ENCODE peak calls at places on chromosomes 2 and 18, in nine cellular contexts. One of them, this sample, is unnamed.

GRCh38 chr18:10131783-10132381 is 218.1 kb downstream of the VAPA start:
- DNase-seq in cardiac fibroblast: no peak
- DNase-seq in stomach: no peak
- DNase-seq in endothelial cell: peak
- DNase-seq in stimulated activated CD4-positive, alpha-beta T cell treated with anti-CD3 and anti-CD28 coated beads, Interleukin-2, amount 100 ng/mL, for 48 hours: no peak
- DNase-seq in DMS153: no peak
- DNase-seq in effector CD4-positive, alpha-beta T cell: no peak
- DNase-seq in non-pigmented ciliary epithelial cell: no peak
- DNase-seq in dorsolateral prefrontal cortex: no peak
- DNase-seq in this sample: no peak

GRCh38 chr2:146917430-146918037 is 927.3 kb upstream of the ACVR2A start:
- DNase-seq in stimulated activated CD4-positive, alpha-beta T cell treated with anti-CD3 and anti-CD28 coated beads, Interleukin-2, amount 100 ng/mL, for 48 hours: no peak
- DNase-seq in cardiac fibroblast: peak
- DNase-seq in stomach: no peak
- DNase-seq in non-pigmented ciliary epithelial cell: no peak
- DNase-seq in DMS153: peak
- DNase-seq in endothelial cell: no peak
- DNase-seq in dorsolateral prefrontal cortex: no peak
- DNase-seq in effector CD4-positive, alpha-beta T cell: no peak
- DNase-seq in this sample: no peak

GRCh38 chr2:167013227-167013626 is 124.9 kb downstream of the XIRP2 start:
- DNase-seq in stimulated activated CD4-positive, alpha-beta T cell treated with anti-CD3 and anti-CD28 coated beads, Interleukin-2, amount 100 ng/mL, for 48 hours: no peak
- DNase-seq in stomach: no peak
- DNase-seq in effector CD4-positive, alpha-beta T cell: no peak
- DNase-seq in dorsolateral prefrontal cortex: no peak
- DNase-seq in DMS153: no peak
- DNase-seq in cardiac fibroblast: peak
- DNase-seq in endothelial cell: no peak
- DNase-seq in non-pigmented ciliary epithelial cell: peak
- DNase-seq in this sample: no peak

GRCh38 chr18:47731276-47731675 is 199.2 kb downstream of the SMAD2 start:
- DNase-seq in non-pigmented ciliary epithelial cell: no peak
- DNase-seq in stimulated activated CD4-positive, alpha-beta T cell treated with anti-CD3 and anti-CD28 coated beads, Interleukin-2, amount 100 ng/mL, for 48 hours: no peak
- DNase-seq in DMS153: no peak
- DNase-seq in stomach: no peak
- DNase-seq in effector CD4-positive, alpha-beta T cell: no peak
- DNase-seq in endothelial cell: no peak
- DNase-seq in dorsolateral prefrontal cortex: no peak
- DNase-seq in cardiac fibroblast: no peak
- DNase-seq in this sample: no peak

GRCh38 chr2:42171396-42171971 is 2.3 kb downstream of the EML4 start:
- DNase-seq in DMS153: no peak
- DNase-seq in endothelial cell: no peak
- DNase-seq in dorsolateral prefrontal cortex: no peak
- DNase-seq in non-pigmented ciliary epithelial cell: no peak
- DNase-seq in effector CD4-positive, alpha-beta T cell: no peak
- DNase-seq in stomach: no peak
- DNase-seq in cardiac fibroblast: no peak
- DNase-seq in stimulated activated CD4-positive, alpha-beta T cell treated with anti-CD3 and anti-CD28 coated beads, Interleukin-2, amount 100 ng/mL, for 48 hours: no peak
- DNase-seq in this sample: no peak

GRCh38 chr2:19682493-19682892 is 219.3 kb downstream of the TTC32 start:
- DNase-seq in stimulated activated CD4-positive, alpha-beta T cell treated with anti-CD3 and anti-CD28 coated beads, Interleukin-2, amount 100 ng/mL, for 48 hours: no peak
- DNase-seq in dorsolateral prefrontal cortex: no peak
- DNase-seq in non-pigmented ciliary epithelial cell: no peak
- DNase-seq in effector CD4-positive, alpha-beta T cell: no peak
- DNase-seq in cardiac fibroblast: peak
- DNase-seq in DMS153: no peak
- DNase-seq in endothelial cell: no peak
- DNase-seq in stomach: no peak
- DNase-seq in this sample: no peak

GRCh38 chr2:78201064-78201575 is 678.9 kb upstream of the LRRTM4 start:
- DNase-seq in DMS153: no peak
- DNase-seq in cardiac fibroblast: no peak
- DNase-seq in effector CD4-positive, alpha-beta T cell: no peak
- DNase-seq in endothelial cell: no peak
- DNase-seq in dorsolateral prefrontal cortex: no peak
- DNase-seq in stimulated activated CD4-positive, alpha-beta T cell treated with anti-CD3 and anti-CD28 coated beads, Interleukin-2, amount 100 ng/mL, for 48 hours: no peak
- DNase-seq in non-pigmented ciliary epithelial cell: no peak
- DNase-seq in stomach: no peak
- DNase-seq in this sample: no peak

GRCh38 chr2:196549052-196549451 is 90.5 kb upstream of the CCDC150 start:
- DNase-seq in stomach: no peak
- DNase-seq in endothelial cell: no peak
- DNase-seq in stimulated activated CD4-positive, alpha-beta T cell treated with anti-CD3 and anti-CD28 coated beads, Interleukin-2, amount 100 ng/mL, for 48 hours: no peak
- DNase-seq in cardiac fibroblast: no peak
- DNase-seq in non-pigmented ciliary epithelial cell: no peak
- DNase-seq in effector CD4-positive, alpha-beta T cell: no peak
- DNase-seq in dorsolateral prefrontal cortex: no peak
- DNase-seq in DMS153: no peak
- DNase-seq in this sample: no peak

GRCh38 chr2:128607981-128608506 is 289.4 kb upstream of the HS6ST1 start:
- DNase-seq in non-pigmented ciliary epithelial cell: no peak
- DNase-seq in stimulated activated CD4-positive, alpha-beta T cell treated with anti-CD3 and anti-CD28 coated beads, Interleukin-2, amount 100 ng/mL, for 48 hours: no peak
- DNase-seq in dorsolateral prefrontal cortex: no peak
- DNase-seq in endothelial cell: no peak
- DNase-seq in cardiac fibroblast: no peak
- DNase-seq in DMS153: no peak
- DNase-seq in effector CD4-positive, alpha-beta T cell: no peak
- DNase-seq in stomach: no peak
- DNase-seq in this sample: no peak

GRCh38 chr2:40760071-40760666 is 308.3 kb upstream of the SLC8A1 start:
- DNase-seq in effector CD4-positive, alpha-beta T cell: no peak
- DNase-seq in dorsolateral prefrontal cortex: no peak
- DNase-seq in stimulated activated CD4-positive, alpha-beta T cell treated with anti-CD3 and anti-CD28 coated beads, Interleukin-2, amount 100 ng/mL, for 48 hours: no peak
- DNase-seq in endothelial cell: peak
- DNase-seq in cardiac fibroblast: peak
- DNase-seq in non-pigmented ciliary epithelial cell: peak
- DNase-seq in DMS153: peak
- DNase-seq in stomach: no peak
- DNase-seq in this sample: no peak

GRCh38 chr2:156622491-156622890 is 186.3 kb downstream of the GPD2 start:
- DNase-seq in stomach: no peak
- DNase-seq in dorsolateral prefrontal cortex: no peak
- DNase-seq in endothelial cell: no peak
- DNase-seq in non-pigmented ciliary epithelial cell: no peak
- DNase-seq in stimulated activated CD4-positive, alpha-beta T cell treated with anti-CD3 and anti-CD28 coated beads, Interleukin-2, amount 100 ng/mL, for 48 hours: no peak
- DNase-seq in cardiac fibroblast: no peak
- DNase-seq in effector CD4-positive, alpha-beta T cell: no peak
- DNase-seq in DMS153: no peak
- DNase-seq in this sample: no peak

GRCh38 chr2:136531731-136532130 is 233.6 kb upstream of the THSD7B start:
- DNase-seq in DMS153: no peak
- DNase-seq in cardiac fibroblast: no peak
- DNase-seq in endothelial cell: no peak
- DNase-seq in stimulated activated CD4-positive, alpha-beta T cell treated with anti-CD3 and anti-CD28 coated beads, Interleukin-2, amount 100 ng/mL, for 48 hours: no peak
- DNase-seq in stomach: no peak
- DNase-seq in non-pigmented ciliary epithelial cell: no peak
- DNase-seq in dorsolateral prefrontal cortex: no peak
- DNase-seq in effector CD4-positive, alpha-beta T cell: no peak
- DNase-seq in this sample: no peak

GRCh38 chr2:225076125-225076524 is 33.9 kb upstream of the DOCK10 start:
- DNase-seq in dorsolateral prefrontal cortex: no peak
- DNase-seq in DMS153: no peak
- DNase-seq in cardiac fibroblast: no peak
- DNase-seq in stomach: no peak
- DNase-seq in non-pigmented ciliary epithelial cell: no peak
- DNase-seq in endothelial cell: no peak
- DNase-seq in stimulated activated CD4-positive, alpha-beta T cell treated with anti-CD3 and anti-CD28 coated beads, Interleukin-2, amount 100 ng/mL, for 48 hours: no peak
- DNase-seq in effector CD4-positive, alpha-beta T cell: no peak
- DNase-seq in this sample: no peak

GRCh38 chr18:31120594-31120993 is 18.4 kb upstream of the DSC2 start:
- DNase-seq in stomach: no peak
- DNase-seq in cardiac fibroblast: no peak
- DNase-seq in DMS153: no peak
- DNase-seq in stimulated activated CD4-positive, alpha-beta T cell treated with anti-CD3 and anti-CD28 coated beads, Interleukin-2, amount 100 ng/mL, for 48 hours: no peak
- DNase-seq in endothelial cell: no peak
- DNase-seq in dorsolateral prefrontal cortex: no peak
- DNase-seq in effector CD4-positive, alpha-beta T cell: no peak
- DNase-seq in non-pigmented ciliary epithelial cell: no peak
- DNase-seq in this sample: no peak

GRCh38 chr2:46555011-46555410 is 75.6 kb downstream of the TMEM247 start:
- DNase-seq in stimulated activated CD4-positive, alpha-beta T cell treated with anti-CD3 and anti-CD28 coated beads, Interleukin-2, amount 100 ng/mL, for 48 hours: peak
- DNase-seq in effector CD4-positive, alpha-beta T cell: peak
- DNase-seq in non-pigmented ciliary epithelial cell: no peak
- DNase-seq in DMS153: no peak
- DNase-seq in dorsolateral prefrontal cortex: no peak
- DNase-seq in stomach: no peak
- DNase-seq in endothelial cell: peak
- DNase-seq in cardiac fibroblast: no peak
- DNase-seq in this sample: no peak

GRCh38 chr18:55477537-55478300 is 110.3 kb downstream of the TCF4 start:
- DNase-seq in effector CD4-positive, alpha-beta T cell: no peak
- DNase-seq in stomach: no peak
- DNase-seq in non-pigmented ciliary epithelial cell: no peak
- DNase-seq in cardiac fibroblast: peak
- DNase-seq in DMS153: no peak
- DNase-seq in stimulated activated CD4-positive, alpha-beta T cell treated with anti-CD3 and anti-CD28 coated beads, Interleukin-2, amount 100 ng/mL, for 48 hours: no peak
- DNase-seq in endothelial cell: no peak
- DNase-seq in dorsolateral prefrontal cortex: no peak
- DNase-seq in this sample: peak

GRCh38 chr18:11689972-11690570 is 1.0 kb downstream of the GNAL start:
- DNase-seq in effector CD4-positive, alpha-beta T cell: no peak
- DNase-seq in stomach: no peak
- DNase-seq in cardiac fibroblast: peak
- DNase-seq in endothelial cell: no peak
- DNase-seq in stimulated activated CD4-positive, alpha-beta T cell treated with anti-CD3 and anti-CD28 coated beads, Interleukin-2, amount 100 ng/mL, for 48 hours: no peak
- DNase-seq in non-pigmented ciliary epithelial cell: no peak
- DNase-seq in DMS153: no peak
- DNase-seq in dorsolateral prefrontal cortex: no peak
- DNase-seq in this sample: no peak

GRCh38 chr2:30656079-30656478 is 151.2 kb downstream of the CAPN13 start:
- DNase-seq in non-pigmented ciliary epithelial cell: no peak
- DNase-seq in effector CD4-positive, alpha-beta T cell: no peak
- DNase-seq in endothelial cell: no peak
- DNase-seq in dorsolateral prefrontal cortex: no peak
- DNase-seq in stimulated activated CD4-positive, alpha-beta T cell treated with anti-CD3 and anti-CD28 coated beads, Interleukin-2, amount 100 ng/mL, for 48 hours: no peak
- DNase-seq in cardiac fibroblast: peak
- DNase-seq in stomach: no peak
- DNase-seq in DMS153: no peak
- DNase-seq in this sample: no peak

GRCh38 chr2:158753561-158754302 is 41.4 kb upstream of the DAPL1 start:
- DNase-seq in non-pigmented ciliary epithelial cell: no peak
- DNase-seq in stimulated activated CD4-positive, alpha-beta T cell treated with anti-CD3 and anti-CD28 coated beads, Interleukin-2, amount 100 ng/mL, for 48 hours: peak
- DNase-seq in effector CD4-positive, alpha-beta T cell: no peak
- DNase-seq in DMS153: no peak
- DNase-seq in dorsolateral prefrontal cortex: no peak
- DNase-seq in cardiac fibroblast: peak
- DNase-seq in endothelial cell: peak
- DNase-seq in stomach: peak
- DNase-seq in this sample: no peak

GRCh38 chr18:56214706-56215105 is 423.7 kb downstream of the TXNL1 start:
- DNase-seq in stomach: no peak
- DNase-seq in stimulated activated CD4-positive, alpha-beta T cell treated with anti-CD3 and anti-CD28 coated beads, Interleukin-2, amount 100 ng/mL, for 48 hours: no peak
- DNase-seq in endothelial cell: no peak
- DNase-seq in dorsolateral prefrontal cortex: no peak
- DNase-seq in non-pigmented ciliary epithelial cell: no peak
- DNase-seq in effector CD4-positive, alpha-beta T cell: no peak
- DNase-seq in DMS153: no peak
- DNase-seq in cardiac fibroblast: no peak
- DNase-seq in this sample: no peak

GRCh38 chr2:187547353-187547979 is 6.8 kb downstream of the TFPI start:
- DNase-seq in stomach: no peak
- DNase-seq in stimulated activated CD4-positive, alpha-beta T cell treated with anti-CD3 and anti-CD28 coated beads, Interleukin-2, amount 100 ng/mL, for 48 hours: no peak
- DNase-seq in effector CD4-positive, alpha-beta T cell: no peak
- DNase-seq in DMS153: no peak
- DNase-seq in endothelial cell: no peak
- DNase-seq in dorsolateral prefrontal cortex: no peak
- DNase-seq in cardiac fibroblast: peak
- DNase-seq in non-pigmented ciliary epithelial cell: peak
- DNase-seq in this sample: peak

GRCh38 chr18:59954241-59954640 is 54.4 kb downstream of the PMAIP1 start:
- DNase-seq in effector CD4-positive, alpha-beta T cell: no peak
- DNase-seq in dorsolateral prefrontal cortex: no peak
- DNase-seq in cardiac fibroblast: no peak
- DNase-seq in endothelial cell: no peak
- DNase-seq in stimulated activated CD4-positive, alpha-beta T cell treated with anti-CD3 and anti-CD28 coated beads, Interleukin-2, amount 100 ng/mL, for 48 hours: no peak
- DNase-seq in DMS153: no peak
- DNase-seq in stomach: no peak
- DNase-seq in non-pigmented ciliary epithelial cell: no peak
- DNase-seq in this sample: no peak

GRCh38 chr2:101983928-101984327 is 7.8 kb upstream of the IL1R2 start:
- DNase-seq in DMS153: peak
- DNase-seq in endothelial cell: no peak
- DNase-seq in stomach: no peak
- DNase-seq in stimulated activated CD4-positive, alpha-beta T cell treated with anti-CD3 and anti-CD28 coated beads, Interleukin-2, amount 100 ng/mL, for 48 hours: no peak
- DNase-seq in cardiac fibroblast: peak
- DNase-seq in non-pigmented ciliary epithelial cell: no peak
- DNase-seq in dorsolateral prefrontal cortex: no peak
- DNase-seq in effector CD4-positive, alpha-beta T cell: no peak
- DNase-seq in this sample: no peak

GRCh38 chr2:20224716-20225293 is at the start of gene SDC1:
- DNase-seq in dorsolateral prefrontal cortex: peak
- DNase-seq in non-pigmented ciliary epithelial cell: no peak
- DNase-seq in endothelial cell: peak
- DNase-seq in cardiac fibroblast: peak
- DNase-seq in stomach: peak
- DNase-seq in effector CD4-positive, alpha-beta T cell: no peak
- DNase-seq in DMS153: no peak
- DNase-seq in stimulated activated CD4-positive, alpha-beta T cell treated with anti-CD3 and anti-CD28 coated beads, Interleukin-2, amount 100 ng/mL, for 48 hours: no peak
- DNase-seq in this sample: no peak

GRCh38 chr2:204665244-204665643 is 120.0 kb downstream of the PARD3B start:
- DNase-seq in DMS153: no peak
- DNase-seq in endothelial cell: no peak
- DNase-seq in effector CD4-positive, alpha-beta T cell: no peak
- DNase-seq in cardiac fibroblast: peak
- DNase-seq in non-pigmented ciliary epithelial cell: peak
- DNase-seq in stomach: no peak
- DNase-seq in dorsolateral prefrontal cortex: no peak
- DNase-seq in stimulated activated CD4-positive, alpha-beta T cell treated with anti-CD3 and anti-CD28 coated beads, Interleukin-2, amount 100 ng/mL, for 48 hours: no peak
- DNase-seq in this sample: no peak

GRCh38 chr2:180505203-180505602 is 475.2 kb upstream of the UBE2E3 start:
- DNase-seq in DMS153: no peak
- DNase-seq in dorsolateral prefrontal cortex: no peak
- DNase-seq in stimulated activated CD4-positive, alpha-beta T cell treated with anti-CD3 and anti-CD28 coated beads, Interleukin-2, amount 100 ng/mL, for 48 hours: no peak
- DNase-seq in cardiac fibroblast: peak
- DNase-seq in stomach: no peak
- DNase-seq in endothelial cell: no peak
- DNase-seq in effector CD4-positive, alpha-beta T cell: no peak
- DNase-seq in non-pigmented ciliary epithelial cell: no peak
- DNase-seq in this sample: no peak

GRCh38 chr2:64780041-64780440 is 126.3 kb upstream of the SERTAD2 start:
- DNase-seq in stomach: no peak
- DNase-seq in dorsolateral prefrontal cortex: no peak
- DNase-seq in DMS153: no peak
- DNase-seq in effector CD4-positive, alpha-beta T cell: no peak
- DNase-seq in endothelial cell: no peak
- DNase-seq in cardiac fibroblast: peak
- DNase-seq in non-pigmented ciliary epithelial cell: no peak
- DNase-seq in stimulated activated CD4-positive, alpha-beta T cell treated with anti-CD3 and anti-CD28 coated beads, Interleukin-2, amount 100 ng/mL, for 48 hours: no peak
- DNase-seq in this sample: no peak

GRCh38 chr2:37585982-37586621 is 85.3 kb downstream of the CDC42EP3 start:
- DNase-seq in dorsolateral prefrontal cortex: no peak
- DNase-seq in endothelial cell: no peak
- DNase-seq in non-pigmented ciliary epithelial cell: peak
- DNase-seq in cardiac fibroblast: peak
- DNase-seq in stimulated activated CD4-positive, alpha-beta T cell treated with anti-CD3 and anti-CD28 coated beads, Interleukin-2, amount 100 ng/mL, for 48 hours: peak
- DNase-seq in effector CD4-positive, alpha-beta T cell: peak
- DNase-seq in DMS153: no peak
- DNase-seq in stomach: peak
- DNase-seq in this sample: no peak

GRCh38 chr2:65231892-65232477 is 4.4 kb downstream of the ACTR2 start:
- DNase-seq in endothelial cell: no peak
- DNase-seq in effector CD4-positive, alpha-beta T cell: no peak
- DNase-seq in stomach: no peak
- DNase-seq in cardiac fibroblast: peak
- DNase-seq in non-pigmented ciliary epithelial cell: peak
- DNase-seq in stimulated activated CD4-positive, alpha-beta T cell treated with anti-CD3 and anti-CD28 coated beads, Interleukin-2, amount 100 ng/mL, for 48 hours: no peak
- DNase-seq in dorsolateral prefrontal cortex: no peak
- DNase-seq in DMS153: no peak
- DNase-seq in this sample: no peak

GRCh38 chr18:55354795-55355194 is 233.2 kb downstream of the TCF4 start:
- DNase-seq in non-pigmented ciliary epithelial cell: peak
- DNase-seq in DMS153: no peak
- DNase-seq in dorsolateral prefrontal cortex: no peak
- DNase-seq in effector CD4-positive, alpha-beta T cell: no peak
- DNase-seq in cardiac fibroblast: peak
- DNase-seq in endothelial cell: no peak
- DNase-seq in stimulated activated CD4-positive, alpha-beta T cell treated with anti-CD3 and anti-CD28 coated beads, Interleukin-2, amount 100 ng/mL, for 48 hours: no peak
- DNase-seq in stomach: no peak
- DNase-seq in this sample: no peak

GRCh38 chr2:238865744-238866355 is 18.0 kb downstream of the TWIST2 start:
- DNase-seq in dorsolateral prefrontal cortex: no peak
- DNase-seq in stimulated activated CD4-positive, alpha-beta T cell treated with anti-CD3 and anti-CD28 coated beads, Interleukin-2, amount 100 ng/mL, for 48 hours: no peak
- DNase-seq in endothelial cell: no peak
- DNase-seq in effector CD4-positive, alpha-beta T cell: no peak
- DNase-seq in cardiac fibroblast: no peak
- DNase-seq in DMS153: no peak
- DNase-seq in stomach: no peak
- DNase-seq in non-pigmented ciliary epithelial cell: no peak
- DNase-seq in this sample: no peak

This sample was measured in right atrium auricular region.